ENCODE peak calls at places on chromosomes 2 and 18, in eight cellular contexts. B is NCI-H1105 treated with DMSO at 0.1 percent for 48 hours; G is mesendoderm; E is LHCN-M2; D is esophagus squamous epithelium; R is uterus; J is NCI-H1092 treated with DMSO at 0.1 percent for 48 hours; A is activated CD4-positive, alpha-beta T cell treated with anti-CD3 and anti-CD28 coated beads, Interleukin-2, amount 10 ng/mL, durations not matched to agents 7 days and 5 days. N is an unnamed sample.

GRCh38 chr2:263774-264492 is at the start of gene SH3YL1:
- DNase-seq in A (peak; percentile 59), E (no peak), B (peak; percentile 23), D (no peak), G (peak; percentile 53), J (no peak), R (peak; percentile 32), N (no peak)

GRCh38 chr2:122539311-122539710 is 783.9 kb downstream of the TSN start:
- DNase-seq in J (no peak), B (no peak), A (no peak), R (no peak), G (no peak), D (no peak), E (no peak), N (no peak)

GRCh38 chr2:237539681-237540080 is 26.7 kb upstream of the PRLH start:
- DNase-seq in E (peak; percentile 48), B (no peak), R (no peak), G (no peak), J (no peak), A (no peak), D (no peak), N (no peak)

GRCh38 chr18:48789259-48789812 is 161.4 kb downstream of the SMAD7 start:
- DNase-seq in B (no peak), G (no peak), E (no peak), A (no peak), D (no peak), J (no peak), R (no peak), N (no peak)

GRCh38 chr18:6547476-6547875 is 132.8 kb upstream of the L3MBTL4 start:
- DNase-seq in E (no peak), A (no peak), R (no peak), G (no peak), B (no peak), D (no peak), J (no peak), N (no peak)

GRCh38 chr2:149348291-149348690 is 17.9 kb downstream of the LYPD6 start:
- DNase-seq in J (no peak), A (no peak), B (no peak), D (no peak), E (no peak), R (no peak), G (no peak), N (no peak)

GRCh38 chr2:173571887-173572680 is 217.4 kb downstream of the CDCA7 start:
- DNase-seq in B (no peak), R (no peak), D (no peak), J (no peak), G (no peak), A (no peak), E (no peak), N (no peak)

GRCh38 chr2:207474871-207475485 is 54.8 kb upstream of the CREB1 start:
- DNase-seq in J (peak; percentile 41), D (no peak), E (peak; percentile 63), A (peak; percentile 72), B (peak; percentile 62), R (no peak), G (peak; percentile 61), N (peak; percentile 64)

GRCh38 chr2:221529943-221530652 is 42.0 kb downstream of the EPHA4 start:
- DNase-seq in A (no peak), E (peak; percentile 91), J (no peak), B (peak; percentile 87), R (no peak), G (no peak), D (no peak), N (peak; percentile 77)

GRCh38 chr2:9333591-9334171 is 89.6 kb downstream of the ITGB1BP1 start:
- DNase-seq in A (no peak), B (peak; percentile 13), D (no peak), R (peak; percentile 60), G (peak; percentile 85), J (peak; percentile 56), E (peak; percentile 80), N (peak; percentile 89)

GRCh38 chr2:183490930-183491329 is 366.7 kb downstream of the NUP35 start:
- DNase-seq in A (no peak), D (no peak), R (no peak), E (no peak), B (peak; percentile 51), G (no peak), J (peak; percentile 64), N (peak; percentile 70)

GRCh38 chr2:230668184-230668938 is 44.3 kb upstream of the CAB39 start:
- DNase-seq in A (no peak), R (no peak), G (no peak), J (no peak), E (peak; percentile 59), B (no peak), D (no peak), N (no peak)

GRCh38 chr2:222706616-222707015 is 35.2 kb downstream of the MOGAT1 start:
- DNase-seq in A (no peak), R (no peak), D (no peak), B (no peak), G (no peak), J (no peak), E (no peak), N (no peak)

GRCh38 chr2:162242586-162243304 is 500 bp downstream of the FAP start:
- DNase-seq in J (no peak), B (no peak), A (no peak), D (no peak), E (peak; percentile 75), G (no peak), R (no peak), N (peak; percentile 69)

GRCh38 chr18:32469190-32469611 is 1.5 kb downstream of the GAREM1 start:
- DNase-seq in E (peak; percentile 58), B (peak; percentile 21), D (no peak), G (peak; percentile 52), R (peak; percentile 21), A (no peak), J (peak; percentile 61), N (peak; percentile 25)

GRCh38 chr18:59382388-59382787 is 23.3 kb upstream of the LMAN1 start:
- DNase-seq in E (no peak), J (no peak), D (no peak), A (no peak), B (no peak), R (no peak), G (no peak), N (no peak)

GRCh38 chr2:74004212-74005182 is 19.8 kb downstream of the TET3 start:
- DNase-seq in A (no peak), E (no peak), R (no peak), D (no peak), B (no peak), G (no peak), J (no peak), N (no peak)

GRCh38 chr18:31439807-31440325 is 7.7 kb upstream of the DSG3 start:
- DNase-seq in A (no peak), R (no peak), D (no peak), B (no peak), J (no peak), E (no peak), G (no peak), N (no peak)

GRCh38 chr2:40282428-40282827 is 169.5 kb downstream of the SLC8A1 start:
- DNase-seq in A (no peak), E (peak; percentile 73), J (no peak), R (no peak), B (no peak), D (no peak), G (no peak), N (no peak)

GRCh38 chr2:149038442-149039212 is at the start of gene LYPD6B:
- DNase-seq in J (no peak), D (no peak), B (no peak), G (peak; percentile 75), A (no peak), E (no peak), R (no peak), N (no peak)

GRCh38 chr18:8998481-8999217 is 103.8 kb upstream of the NDUFV2 start:
- DNase-seq in A (no peak), D (no peak), J (no peak), E (no peak), B (no peak), R (no peak), G (no peak), N (no peak)

GRCh38 chr2:239319261-239319661 is 81.6 kb downstream of the HDAC4 start:
- DNase-seq in B (no peak), J (no peak), A (no peak), R (peak; percentile 61), E (peak; percentile 37), G (no peak), D (no peak), N (peak; percentile 75)

GRCh38 chr2:66428986-66429612 is 5.8 kb upstream of the MEIS1 start:
- DNase-seq in A (peak; percentile 27), R (no peak), D (no peak), B (peak; percentile 64), J (peak; percentile 50), E (peak; percentile 44), G (peak; percentile 82), N (peak; percentile 73)

GRCh38 chr18:42268793-42269192 is 313.8 kb downstream of the PIK3C3 start:
- DNase-seq in D (no peak), B (no peak), R (no peak), G (no peak), J (no peak), A (no peak), E (no peak), N (no peak)

GRCh38 chr2:163641986-163642385 is 93.8 kb downstream of the FIGN start:
- DNase-seq in E (peak; percentile 90), R (no peak), B (no peak), G (no peak), J (no peak), A (no peak), D (no peak), N (peak; percentile 78)

GRCh38 chr18:2564373-2564772 is 6.9 kb downstream of the METTL4 start:
- DNase-seq in E (no peak), B (no peak), G (no peak), J (no peak), A (no peak), R (no peak), D (no peak), N (no peak)

GRCh38 chr2:55511508-55512124 is 7.9 kb upstream of the CFAP36 start:
- DNase-seq in J (peak; percentile 27), G (peak; percentile 86), D (no peak), E (peak; percentile 66), B (peak; percentile 36), R (no peak), A (no peak), N (peak; percentile 53)

GRCh38 chr2:235500761-235501662 is 7.2 kb downstream of the AGAP1 start:
- DNase-seq in R (no peak), J (no peak), D (no peak), G (peak; percentile 81), E (peak; percentile 66), A (peak; percentile 14), B (no peak), N (peak; percentile 67)

GRCh38 chr2:228819701-228820100 is 451.4 kb downstream of the PID1 start:
- DNase-seq in E (peak; percentile 8), R (no peak), J (no peak), A (no peak), B (no peak), G (no peak), D (no peak), N (no peak)

GRCh38 chr2:67311536-67311935 is 85.6 kb upstream of the ETAA1 start:
- DNase-seq in J (no peak), D (no peak), B (peak; percentile 14), R (no peak), G (no peak), A (no peak), E (peak; percentile 76), N (peak; percentile 65)

GRCh38 chr2:221571391-221572179 is 519 bp downstream of the EPHA4 start:
- DNase-seq in J (no peak), E (peak; percentile 33), B (peak; percentile 24), G (peak; percentile 60), D (no peak), R (peak; percentile 40), A (peak; percentile 53), N (peak; percentile 45)

GRCh38 chr2:234273887-234274584 is 222.8 kb downstream of the ARL4C start:
- DNase-seq in A (peak; percentile 55), E (no peak), G (no peak), R (no peak), B (no peak), D (no peak), J (no peak), N (no peak)

N was measured in astrocyte of the spinal cord.